ENCODE peak calls at places on chromosome 13, in nine cellular contexts. A is ovary, S is mesothelial cell of epicardium, C is bronchial epithelial cell, U is suprapubic skin, I is lower lobe of right lung, K is tibial artery, W is cardiac fibroblast, R is neural progenitor cell. L is an unnamed sample.

GRCh38 chr13:113532156-113532806 is 41.8 kb upstream of the DCUN1D2 start:
- DNase-seq in A (no peak), S (no peak), C (peak), U (no peak), I (peak), K (peak), W (no peak), R (no peak), L (no peak)

GRCh38 chr13:51539887-51540286 is 44.4 kb upstream of the WDFY2 start:
- DNase-seq in A (no peak), S (no peak), C (peak), U (no peak), I (no peak), K (no peak), W (peak), R (no peak), L (no peak)

GRCh38 chr13:97233499-97233898 is 11.4 kb downstream of the MBNL2 start:
- DNase-seq in A (no peak), S (no peak), C (no peak), U (no peak), I (no peak), K (no peak), W (no peak), R (peak), L (no peak)

GRCh38 chr13:36718686-36719085 is 44.9 kb downstream of the SERTM1 start:
- DNase-seq in A (no peak), S (no peak), C (no peak), U (no peak), I (no peak), K (no peak), W (peak), R (no peak), L (no peak)

GRCh38 chr13:42011601-42012401 is 36.6 kb upstream of the DGKH start:
- DNase-seq in A (peak), S (no peak), C (no peak), U (no peak), I (no peak), K (no peak), W (no peak), R (peak), L (no peak)

GRCh38 chr13:48214519-48215121 is 18.4 kb upstream of the ITM2B start:
- DNase-seq in A (no peak), S (no peak), C (peak), U (no peak), I (no peak), K (no peak), W (no peak), R (no peak), L (no peak)

GRCh38 chr13:51125495-51126226 is 14.6 kb upstream of the C13orf42 start:
- DNase-seq in A (no peak), S (no peak), C (peak), U (no peak), I (peak), K (no peak), W (peak), R (peak), L (peak)

GRCh38 chr13:105655046-105655445 is 880.4 kb downstream of the EFNB2 start:
- DNase-seq in A (no peak), S (no peak), C (peak), U (no peak), I (no peak), K (no peak), W (peak), R (no peak), L (no peak)

GRCh38 chr13:78024996-78025395 is 106.4 kb upstream of the EDNRB start:
- DNase-seq in A (no peak), S (no peak), C (no peak), U (no peak), I (no peak), K (no peak), W (no peak), R (no peak), L (no peak)

GRCh38 chr13:106561551-106562170 is 6.3 kb downstream of the ARGLU1 start:
- DNase-seq in A (no peak), S (no peak), C (no peak), U (no peak), I (no peak), K (no peak), W (peak), R (peak), L (no peak)

GRCh38 chr13:59750860-59751259 is 412.9 kb downstream of the DIAPH3 start:
- DNase-seq in A (no peak), S (peak), C (peak), U (no peak), I (no peak), K (no peak), W (peak), R (peak), L (no peak)

GRCh38 chr13:39811696-39812095 is 156.2 kb downstream of the COG6 start:
- DNase-seq in A (no peak), S (no peak), C (no peak), U (no peak), I (no peak), K (no peak), W (no peak), R (no peak), L (no peak)

GRCh38 chr13:56622840-56623239 is 517.9 kb upstream of the PRR20A start:
- DNase-seq in A (no peak), S (no peak), C (no peak), U (no peak), I (no peak), K (no peak), W (no peak), R (no peak), L (no peak)

GRCh38 chr13:110471833-110472162 is 89.7 kb downstream of the RAB20 start:
- DNase-seq in A (no peak), S (no peak), C (no peak), U (no peak), I (peak), K (peak), W (peak), R (no peak), L (peak)

GRCh38 chr13:80010286-80010831 is 330.6 kb downstream of the SPRY2 start:
- DNase-seq in A (no peak), S (no peak), C (no peak), U (no peak), I (no peak), K (no peak), W (no peak), R (no peak), L (no peak)

GRCh38 chr13:21061077-21061945 is at the start of gene LATS2:
- DNase-seq in A (peak), S (peak), C (peak), U (peak), I (peak), K (peak), W (peak), R (peak), L (peak)

GRCh38 chr13:92948034-92948433 is 278.6 kb upstream of the GPC6 start:
- DNase-seq in A (no peak), S (no peak), C (no peak), U (no peak), I (no peak), K (no peak), W (no peak), R (no peak), L (no peak)

GRCh38 chr13:112244061-112244460 is 132.1 kb upstream of the SPACA7 start:
- DNase-seq in A (no peak), S (no peak), C (no peak), U (peak), I (no peak), K (no peak), W (no peak), R (no peak), L (no peak)

GRCh38 chr13:36362251-36362650 is 16.1 kb upstream of the SPART start:
- DNase-seq in A (no peak), S (no peak), C (peak), U (no peak), I (no peak), K (no peak), W (peak), R (no peak), L (no peak)

GRCh38 chr13:80523134-80523533 is 182.2 kb upstream of the SPRY2 start:
- DNase-seq in A (no peak), S (no peak), C (no peak), U (no peak), I (no peak), K (no peak), W (no peak), R (peak), L (no peak)

GRCh38 chr13:46341112-46341711 is 45.8 kb downstream of the RUBCNL start:
- DNase-seq in A (no peak), S (no peak), C (peak), U (no peak), I (no peak), K (no peak), W (peak), R (no peak), L (peak)

GRCh38 chr13:68023838-68024581 is 793.9 kb upstream of the PCDH9 start:
- DNase-seq in A (no peak), S (no peak), C (no peak), U (no peak), I (no peak), K (no peak), W (no peak), R (no peak), L (no peak)

GRCh38 chr13:41827507-41828213 is 133.2 kb downstream of the VWA8 start:
- DNase-seq in A (peak), S (no peak), C (peak), U (no peak), I (no peak), K (peak), W (peak), R (no peak), L (no peak)

GRCh38 chr13:79398915-79399314 is 7.1 kb downstream of the RBM26 start:
- DNase-seq in A (no peak), S (no peak), C (peak), U (no peak), I (no peak), K (no peak), W (no peak), R (no peak), L (no peak)

GRCh38 chr13:61770697-61771096 is 355.0 kb upstream of the PCDH20 start:
- DNase-seq in A (no peak), S (no peak), C (no peak), U (no peak), I (no peak), K (no peak), W (no peak), R (peak), L (no peak)

GRCh38 chr13:46717275-46717674 is 79.7 kb downstream of the ESD start:
- DNase-seq in A (no peak), S (no peak), C (no peak), U (no peak), I (no peak), K (no peak), W (no peak), R (no peak), L (no peak)

GRCh38 chr13:37616131-37616530 is 17.6 kb upstream of the POSTN start:
- DNase-seq in A (no peak), S (no peak), C (no peak), U (no peak), I (no peak), K (no peak), W (no peak), R (no peak), L (no peak)

GRCh38 chr13:104140557-104140956 is 1074.3 kb upstream of the SLC10A2 start:
- DNase-seq in A (no peak), S (no peak), C (peak), U (no peak), I (no peak), K (no peak), W (no peak), R (no peak), L (no peak)

GRCh38 chr13:113187905-113188595 is 20.4 kb downstream of the PCID2 start:
- DNase-seq in A (no peak), S (no peak), C (no peak), U (no peak), I (no peak), K (no peak), W (no peak), R (no peak), L (no peak)

GRCh38 chr13:76383671-76384461 is 502.3 kb downstream of the KCTD12 start:
- DNase-seq in A (no peak), S (no peak), C (peak), U (no peak), I (no peak), K (no peak), W (peak), R (no peak), L (no peak)

GRCh38 chr13:113052971-113053370 is 52.6 kb upstream of the F7 start:
- DNase-seq in A (no peak), S (no peak), C (no peak), U (no peak), I (peak), K (no peak), W (no peak), R (no peak), L (no peak)

GRCh38 chr13:95564948-95565347 is 12.4 kb downstream of the CLDN10 start:
- DNase-seq in A (no peak), S (no peak), C (peak), U (no peak), I (no peak), K (no peak), W (peak), R (no peak), L (no peak)

GRCh38 chr13:60329221-60329983 is 67.6 kb upstream of the TDRD3 start:
- DNase-seq in A (no peak), S (peak), C (peak), U (no peak), I (peak), K (no peak), W (peak), R (peak), L (no peak)

GRCh38 chr13:45242070-45242469 is 41.2 kb upstream of the KCTD4 start:
- DNase-seq in A (no peak), S (no peak), C (peak), U (no peak), I (no peak), K (no peak), W (peak), R (no peak), L (no peak)

GRCh38 chr13:98853791-98854191 is 101.3 kb upstream of the SLC15A1 start:
- DNase-seq in A (no peak), S (no peak), C (no peak), U (no peak), I (no peak), K (no peak), W (peak), R (no peak), L (no peak)

GRCh38 chr13:88235441-88235840 is 564.3 kb downstream of the SLITRK5 start:
- DNase-seq in A (no peak), S (no peak), C (no peak), U (no peak), I (no peak), K (no peak), W (no peak), R (no peak), L (no peak)

GRCh38 chr13:23667750-23668149 is 97.5 kb downstream of the TNFRSF19 start:
- DNase-seq in A (no peak), S (no peak), C (no peak), U (no peak), I (no peak), K (no peak), W (no peak), R (peak), L (no peak)
- TF ChIP-seq CTCF in A (no peak), S (no peak), C (no peak), U (no peak), I (no peak), K (no peak), W (no peak), R (peak), L (no peak)

DNA sequence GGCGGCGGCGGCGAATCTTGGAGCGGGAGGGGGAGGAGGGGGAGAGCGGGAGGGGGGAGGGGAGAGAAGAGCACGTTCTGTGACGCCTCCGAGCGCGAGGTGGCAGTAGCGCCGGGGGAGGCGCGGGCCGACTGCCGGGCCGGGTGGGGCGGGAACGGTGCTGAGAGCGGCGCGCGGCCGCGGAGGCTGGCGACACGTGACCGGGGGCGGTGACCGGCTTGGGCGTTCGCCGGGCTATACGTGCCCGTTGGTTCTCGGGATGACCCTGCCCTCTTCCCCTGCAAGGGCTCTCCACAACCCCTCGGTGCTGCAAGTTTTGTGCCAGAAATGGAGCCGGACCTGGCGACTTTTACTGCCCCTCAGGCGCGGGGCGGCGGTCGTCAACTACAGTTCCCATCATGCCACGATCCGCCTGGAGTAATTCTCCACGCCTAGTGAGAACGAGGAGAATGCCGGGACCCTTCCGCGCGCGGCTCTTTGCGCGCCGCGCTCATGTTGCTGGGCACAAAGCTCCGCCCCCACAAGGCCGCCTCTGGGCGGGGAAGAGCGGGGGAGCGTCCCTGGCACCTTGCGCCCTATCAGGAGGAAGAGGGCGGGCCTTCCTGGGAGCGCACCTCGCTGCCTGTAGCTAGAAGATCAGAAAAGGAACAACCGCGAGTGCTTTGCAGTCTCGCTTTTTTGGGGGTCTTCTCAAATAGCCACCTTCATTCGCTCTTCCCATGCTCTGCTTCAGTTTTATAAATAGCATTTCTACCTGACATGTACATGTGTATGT is at the start of gene KPNA3:
- DNase-seq in A (peak), S (peak), C (peak), U (peak), I (peak), K (peak), W (peak), R (peak), L (peak)
- TF ChIP-seq CTCF in A (no peak), S (no peak), C (peak), U (no peak), I (peak), K (peak), W (no peak), R (peak), L (no peak)

DNA sequence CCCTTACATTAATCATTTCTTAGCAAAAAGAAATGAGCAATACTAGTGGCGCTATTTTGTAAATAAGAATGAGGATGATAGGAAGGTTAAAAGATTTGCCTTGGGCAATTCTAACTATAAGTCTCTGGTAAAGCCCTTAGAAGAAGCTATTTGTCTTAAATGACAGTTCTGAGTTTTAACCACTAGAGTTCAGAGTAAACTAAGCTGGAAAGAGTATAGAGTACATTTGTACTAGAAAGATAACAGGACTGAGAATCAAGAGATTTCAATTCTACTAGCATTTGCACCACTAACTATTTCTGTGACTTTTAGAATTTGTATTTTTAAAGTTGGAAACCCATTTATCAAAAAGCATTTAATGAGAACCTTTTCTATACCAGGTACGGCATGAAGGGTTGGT is 750.3 kb downstream of the OLFM4 start:
- DNase-seq in A (no peak), S (no peak), C (peak), U (no peak), I (no peak), K (no peak), W (no peak), R (no peak), L (no peak)
- TF ChIP-seq CTCF in A (no peak), S (no peak), C (no peak), U (no peak), I (no peak), K (no peak), W (no peak), R (peak), L (no peak)

GRCh38 chr13:71067164-71067815 is 799.7 kb downstream of the DACH1 start:
- DNase-seq in A (no peak), S (no peak), C (no peak), U (no peak), I (no peak), K (no peak), W (no peak), R (peak), L (no peak)
- TF ChIP-seq CTCF in A (no peak), S (no peak), C (no peak), U (no peak), I (no peak), K (no peak), W (no peak), R (peak), L (no peak)

DNA sequence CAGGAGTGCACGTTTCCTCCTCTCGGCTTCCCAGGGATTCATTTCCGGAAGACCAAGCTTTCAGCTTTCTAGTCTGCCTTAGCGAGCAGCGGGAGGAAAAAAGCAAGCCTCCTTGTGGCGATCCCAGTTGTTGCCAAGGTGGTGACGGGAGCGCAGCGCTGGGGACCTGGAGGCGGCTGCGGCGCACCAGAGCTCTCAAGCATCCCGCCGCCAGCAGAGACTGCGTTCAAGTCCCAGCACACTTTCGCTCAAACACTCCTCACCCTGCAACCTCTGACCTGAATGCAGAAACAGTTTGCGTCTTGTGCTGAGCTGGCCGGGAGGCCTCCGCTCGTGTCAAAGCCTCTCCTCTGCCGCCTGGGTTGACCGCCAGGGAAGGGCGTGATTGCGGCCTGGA is 4.9 kb downstream of the GSX1 start:
- DNase-seq in A (no peak), S (peak), C (peak), U (no peak), I (no peak), K (no peak), W (peak), R (peak), L (no peak)
- TF ChIP-seq CTCF in A (no peak), S (peak), C (peak), U (no peak), I (no peak), K (no peak), W (no peak), R (peak), L (no peak)

GRCh38 chr13:30017880-30018279 is 167.5 kb upstream of the UBL3 start:
- DNase-seq in A (no peak), S (no peak), C (no peak), U (no peak), I (no peak), K (no peak), W (no peak), R (peak), L (no peak)
- TF ChIP-seq CTCF in A (no peak), S (no peak), C (no peak), U (no peak), I (no peak), K (no peak), W (no peak), R (peak), L (no peak)

GRCh38 chr13:38686635-38687245 is at the start of gene FREM2:
- DNase-seq in A (peak), S (peak), C (peak), U (no peak), I (peak), K (no peak), W (no peak), R (peak), L (no peak)

GRCh38 chr13:38684714-38685113 is 2.2 kb upstream of the FREM2 start:
- DNase-seq in A (no peak), S (no peak), C (no peak), U (no peak), I (no peak), K (no peak), W (no peak), R (no peak), L (no peak)

GRCh38 chr13:38688674-38689073 is 1.8 kb downstream of the FREM2 start:
- DNase-seq in A (peak), S (peak), C (no peak), U (no peak), I (no peak), K (no peak), W (no peak), R (no peak), L (no peak)

GRCh38 chr13:38687246-38688229 is 661 bp downstream of the FREM2 start:
- DNase-seq in A (peak), S (peak), C (no peak), U (no peak), I (peak), K (no peak), W (no peak), R (peak), L (no peak)

GRCh38 chr13:38685974-38686571 is 804 bp upstream of the FREM2 start:
- DNase-seq in A (no peak), S (peak), C (peak), U (no peak), I (no peak), K (no peak), W (no peak), R (peak), L (no peak)
- TF ChIP-seq CTCF in A (no peak), S (peak), C (peak), U (no peak), I (no peak), K (no peak), W (no peak), R (peak), L (no peak)

L was measured in CD14-positive monocyte.